ENCODE peak calls at places on chromosomes 11 and 22, in nine cellular contexts. Z is activated T-cell treated with anti-CD3 and anti-CD28 coated beads, Interleukin-2, amount 50 U/mL, for 4 hours; J is T-cell; Y is CD8-positive, alpha-beta T cell; O is IMR-90; W is RWPE2; M is effector memory CD8-positive, alpha-beta T cell; D is foreskin keratinocyte; X is Right ventricle myocardium superior. E is an unnamed sample.

GRCh38 chr11:82682003-82682751 is 51.5 kb downstream of the FAM181B start:
- ATAC-seq in D (peak; percentile 86), W (peak; percentile 71), Z (peak; percentile 43), J (no peak), M (peak; percentile 29), X (peak; percentile 85), O (peak; percentile 90), Y (peak; percentile 46), E (peak; percentile 93)

GRCh38 chr11:128227466-128227865 is 359.9 kb downstream of the ETS1 start:
- ATAC-seq in M (no peak), Z (peak; percentile 79), X (no peak), O (no peak), D (no peak), Y (no peak), J (no peak), W (no peak), E (no peak)

GRCh38 chr11:122721964-122722266 is 66.4 kb downstream of the UBASH3B start:
- ATAC-seq in M (no peak), Z (peak; percentile 58), J (peak; percentile 89), W (peak; percentile 88), X (no peak), Y (peak; percentile 65), O (peak; percentile 71), D (peak; percentile 87), E (peak; percentile 88)

GRCh38 chr11:112167145-112167544 is at the start of gene TEX12:
- ATAC-seq in Y (no peak), D (no peak), X (no peak), M (no peak), O (no peak), Z (no peak), W (no peak), J (no peak), E (no peak)

GRCh38 chr11:58922475-58922874 is 16.8 kb upstream of the GLYATL1 start:
- ATAC-seq in Y (no peak), W (no peak), M (no peak), O (no peak), X (no peak), J (no peak), Z (no peak), D (no peak), E (no peak)

GRCh38 chr11:108966978-108967377 is 302.1 kb downstream of the DDX10 start:
- ATAC-seq in Y (no peak), X (peak; percentile 49), M (no peak), J (no peak), Z (no peak), W (no peak), D (no peak), O (no peak), E (peak; percentile 22)

GRCh38 chr22:17633217-17633997 is 4.9 kb upstream of the ATP6V1E1 start:
- ATAC-seq in Y (no peak), X (no peak), M (no peak), O (peak; percentile 33), Z (no peak), J (no peak), D (peak; percentile 81), W (peak; percentile 82), E (peak; percentile 31)

GRCh38 chr11:24589064-24589463 is 92.2 kb downstream of the LUZP2 start:
- ATAC-seq in Y (no peak), W (no peak), Z (no peak), D (no peak), X (no peak), J (no peak), O (no peak), M (no peak), E (no peak)

GRCh38 chr11:86869966-86870570 is 69.7 kb downstream of the PRSS23 start:
- ATAC-seq in Y (no peak), O (peak; percentile 90), J (peak; percentile 62), M (peak; percentile 48), X (peak; percentile 92), W (peak; percentile 79), D (peak; percentile 78), Z (peak; percentile 73), E (peak; percentile 88)

GRCh38 chr11:45933131-45933821 is 10.8 kb downstream of the LARGE2 start:
- ATAC-seq in W (peak; percentile 8), Y (no peak), J (no peak), M (no peak), D (no peak), O (no peak), Z (no peak), X (no peak), E (peak; percentile 55)

GRCh38 chr11:33445761-33446161 is 188.6 kb downstream of the HIPK3 start:
- ATAC-seq in O (peak; percentile 70), W (peak; percentile 12), M (no peak), J (no peak), Z (no peak), Y (no peak), X (no peak), D (no peak), E (peak; percentile 72)

GRCh38 chr22:20111689-20112622 is 3.9 kb upstream of the RANBP1 start:
- ATAC-seq in O (no peak), M (no peak), D (no peak), Z (peak; percentile 9), X (no peak), J (no peak), W (no peak), Y (no peak), E (no peak)

GRCh38 chr22:45358127-45358526 is 48.4 kb downstream of the FAM118A start:
- ATAC-seq in J (no peak), X (no peak), D (no peak), W (no peak), O (no peak), M (no peak), Y (no peak), Z (no peak), E (no peak)

GRCh38 chr11:125842319-125842948 is 9.3 kb downstream of the PATE4 start:
- ATAC-seq in X (no peak), M (no peak), Y (no peak), O (no peak), Z (no peak), J (no peak), W (no peak), D (no peak), E (no peak)

GRCh38 chr11:94129505-94130335 is 1.1 kb downstream of the PANX1 start:
- ATAC-seq in D (no peak), J (peak; percentile 10), X (no peak), Z (no peak), Y (peak; percentile 9), W (peak; percentile 63), M (no peak), O (no peak), E (no peak)

GRCh38 chr11:76207642-76208378 is 1.5 kb upstream of the WNT11 start:
- ATAC-seq in W (peak; percentile 47), D (peak; percentile 70), X (peak; percentile 82), Y (peak; percentile 78), M (peak; percentile 67), J (peak; percentile 72), Z (peak; percentile 63), O (peak; percentile 85), E (peak; percentile 80)

GRCh38 chr22:38645430-38645829 is 10.8 kb downstream of the FAM227A start:
- ATAC-seq in M (no peak), W (peak; percentile 90), Y (no peak), D (peak; percentile 84), O (no peak), J (no peak), X (no peak), Z (no peak), E (no peak)

GRCh38 chr22:35893698-35894097 is 134.9 kb downstream of the RBFOX2 start:
- ATAC-seq in W (no peak), J (no peak), Y (no peak), X (peak; percentile 65), O (no peak), D (no peak), Z (no peak), M (no peak), E (no peak)

GRCh38 chr11:27039873-27040272 is 742 bp upstream of the BBOX1 start:
- ATAC-seq in Z (no peak), W (peak; percentile 14), Y (no peak), X (no peak), O (no peak), M (no peak), J (no peak), D (peak; percentile 57), E (no peak)